ENCODE peak calls at places on chromosomes 16 and 17, in nine cellular contexts. S, Z, F, U, A, B, Q, L and Y are unnamed samples.

GRCh38 chr16:66335704-66336329 is 30.7 kb upstream of the CDH5 start:
- DNase-seq in S (no peak), Z (no peak), F (no peak), U (no peak), A (no peak), B (peak), Q (no peak), L (no peak), Y (peak)

GRCh38 chr16:2753523-2754020 is 1.1 kb downstream of the SRRM2 start:
- DNase-seq in S (peak), Z (peak), F (no peak), U (no peak), A (no peak), B (no peak), Q (no peak), L (no peak), Y (no peak)

GRCh38 chr16:28179354-28179753 is 32.4 kb downstream of the XPO6 start:
- DNase-seq in S (no peak), Z (no peak), F (no peak), U (no peak), A (no peak), B (no peak), Q (no peak), L (no peak), Y (no peak)

GRCh38 chr17:79131701-79132100 is 57.1 kb downstream of the ENGASE start:
- DNase-seq in S (no peak), Z (no peak), F (no peak), U (no peak), A (no peak), B (no peak), Q (no peak), L (no peak), Y (no peak)

GRCh38 chr16:17474037-17474436 is 3.3 kb upstream of the XYLT1 start:
- DNase-seq in S (no peak), Z (no peak), F (peak), U (no peak), A (peak), B (no peak), Q (no peak), L (no peak), Y (no peak)

GRCh38 chr17:15444805-15445204 is 22.6 kb downstream of the CDRT4 start:
- DNase-seq in S (peak), Z (peak), F (peak), U (no peak), A (no peak), B (no peak), Q (no peak), L (no peak), Y (no peak)

GRCh38 chr17:43515641-43516040 is 30.5 kb downstream of the ETV4 start:
- DNase-seq in S (no peak), Z (no peak), F (no peak), U (no peak), A (no peak), B (no peak), Q (no peak), L (no peak), Y (no peak)

GRCh38 chr17:36583787-36584186 is 7.9 kb upstream of the DHRS11 start:
- DNase-seq in S (no peak), Z (no peak), F (no peak), U (no peak), A (no peak), B (no peak), Q (no peak), L (no peak), Y (no peak)

GRCh38 chr17:28725660-28726395 is at the start of gene TLCD1:
- DNase-seq in S (peak), Z (peak), F (peak), U (peak), A (peak), B (peak), Q (peak), L (peak), Y (peak)

GRCh38 chr17:16150251-16150859 is 65.0 kb downstream of the NCOR1 start:
- DNase-seq in S (no peak), Z (peak), F (no peak), U (no peak), A (no peak), B (no peak), Q (no peak), L (no peak), Y (peak)

GRCh38 chr16:48583075-48584065 is 26.6 kb downstream of the N4BP1 start:
- DNase-seq in S (no peak), Z (peak), F (no peak), U (no peak), A (no peak), B (no peak), Q (no peak), L (no peak), Y (no peak)

GRCh38 chr16:1613728-1614225 is 1.6 kb downstream of the CRAMP1 start:
- DNase-seq in S (no peak), Z (peak), F (peak), U (peak), A (peak), B (no peak), Q (peak), L (no peak), Y (no peak)

GRCh38 chr17:33192961-33193911 is 99.9 kb downstream of the ASIC2 start:
- DNase-seq in S (no peak), Z (no peak), F (peak), U (no peak), A (no peak), B (no peak), Q (no peak), L (no peak), Y (no peak)

GRCh38 chr16:50467943-50468748 is 80.0 kb upstream of the NKD1 start:
- DNase-seq in S (peak), Z (no peak), F (peak), U (peak), A (no peak), B (peak), Q (no peak), L (no peak), Y (no peak)

GRCh38 chr16:11791144-11791828 is 5.8 kb downstream of the ZC3H7A start:
- DNase-seq in S (no peak), Z (no peak), F (no peak), U (no peak), A (no peak), B (no peak), Q (no peak), L (no peak), Y (no peak)

GRCh38 chr16:87380403-87380802 is 3.2 kb downstream of the FBXO31 start:
- DNase-seq in S (no peak), Z (no peak), F (no peak), U (no peak), A (no peak), B (no peak), Q (no peak), L (no peak), Y (no peak)

GRCh38 chr16:66695474-66695934 is 1.0 kb downstream of the CMTM4 start:
- DNase-seq in S (no peak), Z (no peak), F (no peak), U (no peak), A (peak), B (no peak), Q (peak), L (no peak), Y (no peak)

GRCh38 chr16:75224281-75224680 is 5.5 kb downstream of the CTRB1 start:
- DNase-seq in S (no peak), Z (no peak), F (no peak), U (no peak), A (no peak), B (no peak), Q (no peak), L (no peak), Y (no peak)

GRCh38 chr16:24071990-24072389 is 184.1 kb upstream of the CACNG3 start:
- DNase-seq in S (no peak), Z (no peak), F (no peak), U (no peak), A (no peak), B (no peak), Q (no peak), L (no peak), Y (no peak)

GRCh38 chr17:39170051-39170450 is 4.1 kb upstream of the ARL5C start:
- DNase-seq in S (no peak), Z (no peak), F (no peak), U (no peak), A (peak), B (no peak), Q (no peak), L (no peak), Y (no peak)

GRCh38 chr17:32907583-32907982 is 20.4 kb upstream of the TMEM98 start:
- DNase-seq in S (no peak), Z (no peak), F (no peak), U (no peak), A (no peak), B (no peak), Q (no peak), L (no peak), Y (no peak)

GRCh38 chr16:50126183-50126582 is 26.9 kb upstream of the TENT4B start:
- DNase-seq in S (no peak), Z (no peak), F (no peak), U (no peak), A (no peak), B (no peak), Q (no peak), L (no peak), Y (no peak)

GRCh38 chr16:30104492-30104891 is 8.5 kb upstream of the YPEL3 start:
- DNase-seq in S (no peak), Z (no peak), F (no peak), U (no peak), A (no peak), B (no peak), Q (no peak), L (no peak), Y (no peak)

GRCh38 chr17:49214665-49215360 is 4.3 kb downstream of the ABI3 start:
- DNase-seq in S (no peak), Z (no peak), F (no peak), U (no peak), A (no peak), B (no peak), Q (no peak), L (no peak), Y (no peak)

GRCh38 chr16:17555176-17555575 is 84.4 kb upstream of the XYLT1 start:
- DNase-seq in S (no peak), Z (no peak), F (no peak), U (no peak), A (no peak), B (no peak), Q (no peak), L (no peak), Y (peak)

GRCh38 chr17:794876-795275 is 12.7 kb downstream of the MRM3 start:
- DNase-seq in S (peak), Z (peak), F (peak), U (peak), A (no peak), B (peak), Q (peak), L (peak), Y (peak)

GRCh38 chr17:69150333-69150732 is 8.6 kb upstream of the ABCA6 start:
- DNase-seq in S (no peak), Z (no peak), F (no peak), U (no peak), A (no peak), B (no peak), Q (no peak), L (no peak), Y (no peak)

GRCh38 chr17:59425085-59425901 is 93.8 kb downstream of the YPEL2 start:
- DNase-seq in S (peak), Z (peak), F (peak), U (no peak), A (no peak), B (no peak), Q (no peak), L (no peak), Y (peak)